ENCODE peak calls at places on chromosomes 16 and 17, in seven cellular contexts. W is NCI-H1694, X is NCI-H748 treated with DMSO at 0.1 percent for 48 hours, V is HT-29, U is bronchial epithelial cell, B is pancreas, A is EL. Y is an unnamed sample.

GRCh38 chr16:31181102-31181830 is 1.3 kb downstream of the FUS start:
- DNase-seq in X (no peak), B (no peak), A (peak; percentile 54), W (no peak), V (peak; percentile 22), U (peak; percentile 35), Y (no peak)

GRCh38 chr16:31360296-31360695 is 5.3 kb downstream of the ITGAX start:
- DNase-seq in A (no peak), U (no peak), V (no peak), X (no peak), B (no peak), W (no peak), Y (no peak)

GRCh38 chr17:50194441-50195195 is 6.8 kb downstream of the COL1A1 start:
- DNase-seq in V (no peak), B (no peak), W (no peak), U (no peak), A (no peak), X (no peak), Y (no peak)

GRCh38 chr16:71479420-71479819 is 9.7 kb downstream of the ZNF19 start:
- DNase-seq in W (peak; percentile 11), U (peak; percentile 35), V (peak; percentile 60), B (no peak), X (no peak), A (peak; percentile 18), Y (peak; percentile 43)

GRCh38 chr17:66006654-66007053 is 185.3 kb downstream of the CEP112 start:
- DNase-seq in V (no peak), B (no peak), X (no peak), U (no peak), A (no peak), W (no peak), Y (no peak)

GRCh38 chr16:48978501-48978900 is 303.1 kb downstream of the CBLN1 start:
- DNase-seq in W (no peak), U (no peak), X (no peak), B (no peak), A (peak; percentile 40), V (no peak), Y (no peak)

GRCh38 chr16:55037051-55037450 is 106.4 kb downstream of the IRX5 start:
- DNase-seq in X (no peak), W (no peak), B (no peak), U (no peak), A (no peak), V (no peak), Y (no peak)

GRCh38 chr16:80518436-80518835 is 22.4 kb upstream of the DYNLRB2 start:
- DNase-seq in U (peak; percentile 50), V (no peak), W (no peak), X (no peak), B (no peak), A (no peak), Y (no peak)

GRCh38 chr16:22207715-22208360 is 1.8 kb downstream of the EEF2K start:
- DNase-seq in W (no peak), A (no peak), V (no peak), B (no peak), X (no peak), U (no peak), Y (no peak)

GRCh38 chr16:29824589-29825144 is 4.4 kb downstream of the MVP start:
- DNase-seq in W (no peak), U (peak; percentile 61), A (peak; percentile 83), B (no peak), X (no peak), V (peak; percentile 33), Y (no peak)

GRCh38 chr16:85608515-85608885 is 4.6 kb upstream of the GSE1 start:
- DNase-seq in U (no peak), V (no peak), W (no peak), B (peak; percentile 23), A (no peak), X (no peak), Y (no peak)

GRCh38 chr17:77645441-77646430 is 312.8 kb upstream of the TNRC6C start:
- DNase-seq in A (no peak), V (no peak), U (no peak), B (no peak), W (no peak), X (no peak), Y (no peak)

GRCh38 chr16:27639588-27640276 is 89.8 kb downstream of the KATNIP start:
- DNase-seq in A (peak; percentile 47), V (peak; percentile 45), B (no peak), W (peak; percentile 53), U (peak; percentile 53), X (no peak), Y (peak; percentile 67)

GRCh38 chr17:17156107-17156506 is 50.0 kb downstream of the PLD6 start:
- DNase-seq in A (peak; percentile 73), W (no peak), U (peak; percentile 92), B (no peak), V (no peak), X (no peak), Y (no peak)

GRCh38 chr16:50719401-50720337 is 22.2 kb upstream of the CYLD start:
- DNase-seq in X (no peak), B (no peak), A (no peak), U (no peak), W (no peak), V (peak; percentile 13), Y (no peak)

GRCh38 chr16:31105677-31106213 is 2.4 kb upstream of the BCKDK start:
- DNase-seq in A (peak; percentile 67), B (peak; percentile 85), X (no peak), V (peak; percentile 73), U (no peak), W (peak; percentile 41), Y (peak; percentile 72)

GRCh38 chr17:36807496-36808180 is 129.6 kb upstream of the LHX1 start:
- DNase-seq in B (no peak), V (no peak), X (no peak), W (no peak), A (no peak), U (no peak), Y (no peak)